ENCODE peak calls at places on chromosome 3, in nine cellular contexts. T is coronary artery, B is neural crest cell, Q is brain microvascular endothelial cell, R is OCI-LY7, N is psoas muscle, D is fibroblast of villous mesenchyme, C is sigmoid colon, S is HCT116. O is an unnamed sample.

GRCh38 chr3:11391930-11392688 is 119.9 kb downstream of the ATG7 start:
- DNase-seq in B (no peak), S (no peak), C (no peak), Q (peak; percentile 70), T (no peak), N (no peak), R (no peak), D (peak; percentile 91), O (no peak)

GRCh38 chr3:25009665-25010064 is 418.4 kb upstream of the RARB start:
- DNase-seq in R (no peak), B (no peak), Q (no peak), T (no peak), C (no peak), S (no peak), N (no peak), D (no peak), O (no peak)

GRCh38 chr3:170815340-170815739 is 54.7 kb downstream of the RPL22L1 start:
- DNase-seq in T (no peak), Q (peak; percentile 6), D (no peak), C (no peak), S (peak; percentile 29), R (no peak), B (no peak), N (no peak), O (no peak)

GRCh38 chr3:170914690-170915089 is 6.3 kb upstream of the EIF5A2 start:
- DNase-seq in N (no peak), D (peak; percentile 33), R (no peak), B (no peak), S (no peak), C (no peak), T (no peak), Q (no peak), O (no peak)

GRCh38 chr3:178063475-178063874 is 472.8 kb upstream of the KCNMB2 start:
- DNase-seq in C (no peak), T (no peak), R (no peak), Q (no peak), S (no peak), D (peak; percentile 48), N (no peak), B (no peak), O (peak; percentile 3)

GRCh38 chr3:22729981-22730380 is 473.1 kb upstream of the UBE2E2 start:
- DNase-seq in T (no peak), Q (peak; percentile 25), D (no peak), R (no peak), B (no peak), C (no peak), N (no peak), S (no peak), O (no peak)

GRCh38 chr3:170961616-170962400 is 53.4 kb upstream of the EIF5A2 start:
- DNase-seq in B (peak; percentile 8), S (peak; percentile 34), R (peak; percentile 24), D (peak; percentile 67), Q (peak; percentile 16), T (no peak), C (no peak), N (no peak), O (peak; percentile 57)

GRCh38 chr3:114650808-114651207 is 357.0 kb downstream of the TIGIT start:
- DNase-seq in S (peak; percentile 88), C (no peak), Q (no peak), N (no peak), D (no peak), R (no peak), B (no peak), T (no peak), O (no peak)

GRCh38 chr3:33645060-33645841 is 72.8 kb downstream of the CLASP2 start:
- DNase-seq in B (no peak), Q (peak; percentile 43), C (no peak), N (no peak), R (no peak), D (peak; percentile 48), T (no peak), S (no peak), O (no peak)

GRCh38 chr3:155217591-155217990 is 75.9 kb downstream of the STRIT1 start:
- DNase-seq in R (no peak), T (no peak), N (no peak), C (no peak), S (no peak), B (no peak), D (peak; percentile 73), Q (peak; percentile 7), O (no peak)

GRCh38 chr3:183937601-183938286 is 53.1 kb upstream of the PARL start:
- DNase-seq in R (no peak), D (no peak), S (no peak), T (no peak), B (no peak), C (no peak), N (no peak), Q (no peak), O (no peak)

GRCh38 chr3:184717608-184717995 is 5.7 kb upstream of the MAGEF1 start:
- DNase-seq in Q (no peak), C (no peak), S (no peak), N (no peak), D (no peak), B (no peak), T (no peak), R (no peak), O (peak; percentile 36)

GRCh38 chr3:98731720-98732238 is 31.4 kb upstream of the ST3GAL6 start:
- DNase-seq in B (no peak), R (no peak), S (no peak), C (no peak), D (no peak), T (no peak), N (no peak), Q (no peak), O (no peak)

GRCh38 chr3:114566162-114566755 is 272.4 kb downstream of the TIGIT start:
- DNase-seq in T (no peak), B (no peak), S (no peak), C (no peak), D (no peak), N (no peak), R (no peak), Q (no peak), O (no peak)

GRCh38 chr3:156725706-156726105 is 51.3 kb downstream of the TIPARP start:
- DNase-seq in B (no peak), D (no peak), N (no peak), S (no peak), C (no peak), Q (no peak), T (no peak), R (no peak), O (no peak)

GRCh38 chr3:56342475-56342874 is 125.8 kb downstream of the ERC2 start:
- DNase-seq in D (no peak), Q (no peak), B (no peak), C (no peak), N (no peak), R (no peak), S (no peak), T (no peak), O (no peak)

GRCh38 chr3:56351496-56351895 is 116.8 kb downstream of the ERC2 start:
- DNase-seq in S (no peak), T (no peak), N (no peak), R (no peak), Q (no peak), D (no peak), B (no peak), C (no peak), O (no peak)

GRCh38 chr3:56347219-56347871 is 120.9 kb downstream of the ERC2 start:
- DNase-seq in N (no peak), Q (no peak), D (peak; percentile 1), B (peak; percentile 45), S (no peak), R (peak; percentile 32), T (no peak), C (no peak), O (peak; percentile 63)
- TF ChIP-seq CTCF in N (no peak), Q (peak; percentile 52), D (peak; percentile 27), B (peak; percentile 49), S (peak; percentile 70), R (peak; percentile 78), T (no peak), C (no peak), O (peak; percentile 70)

DNA sequence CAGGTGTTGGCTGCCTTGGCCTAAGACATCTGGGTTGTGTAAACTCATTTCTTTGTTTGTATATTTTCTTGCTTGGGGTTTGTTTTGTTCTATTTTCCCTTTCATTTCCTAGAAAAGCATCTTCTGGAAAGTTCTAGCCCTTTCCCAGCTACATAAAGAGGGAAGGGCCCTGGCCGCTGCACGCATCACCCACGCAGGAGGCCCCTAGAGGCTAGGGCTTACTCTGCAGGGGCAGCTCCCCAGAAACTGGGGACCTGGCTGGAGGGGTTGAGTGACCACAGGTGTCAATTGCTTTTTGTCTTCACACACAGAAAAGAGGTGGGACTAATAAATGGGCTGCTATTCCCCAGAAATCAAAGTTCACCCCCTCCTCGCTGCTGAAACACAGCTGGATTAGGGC is 52.6 kb downstream of the PDIA5 start:
- DNase-seq in D (no peak), T (no peak), R (no peak), Q (no peak), C (no peak), S (no peak), N (no peak), B (no peak), O (no peak)
- TF ChIP-seq CTCF in D (no peak), T (no peak), R (no peak), Q (peak; percentile 3), C (no peak), S (no peak), N (no peak), B (no peak), O (no peak)

GRCh38 chr3:46258525-46258924 is 16.3 kb downstream of the CCR3 start:
- DNase-seq in T (no peak), S (no peak), R (no peak), D (no peak), Q (no peak), C (no peak), N (no peak), B (no peak), O (no peak)

GRCh38 chr3:46252980-46253379 is 10.7 kb downstream of the CCR3 start:
- DNase-seq in S (no peak), D (no peak), B (no peak), T (no peak), R (no peak), C (no peak), Q (no peak), N (no peak), O (no peak)
- TF ChIP-seq CTCF in S (no peak), D (no peak), B (no peak), T (no peak), R (no peak), C (no peak), Q (no peak), N (no peak), O (no peak)

DNA sequence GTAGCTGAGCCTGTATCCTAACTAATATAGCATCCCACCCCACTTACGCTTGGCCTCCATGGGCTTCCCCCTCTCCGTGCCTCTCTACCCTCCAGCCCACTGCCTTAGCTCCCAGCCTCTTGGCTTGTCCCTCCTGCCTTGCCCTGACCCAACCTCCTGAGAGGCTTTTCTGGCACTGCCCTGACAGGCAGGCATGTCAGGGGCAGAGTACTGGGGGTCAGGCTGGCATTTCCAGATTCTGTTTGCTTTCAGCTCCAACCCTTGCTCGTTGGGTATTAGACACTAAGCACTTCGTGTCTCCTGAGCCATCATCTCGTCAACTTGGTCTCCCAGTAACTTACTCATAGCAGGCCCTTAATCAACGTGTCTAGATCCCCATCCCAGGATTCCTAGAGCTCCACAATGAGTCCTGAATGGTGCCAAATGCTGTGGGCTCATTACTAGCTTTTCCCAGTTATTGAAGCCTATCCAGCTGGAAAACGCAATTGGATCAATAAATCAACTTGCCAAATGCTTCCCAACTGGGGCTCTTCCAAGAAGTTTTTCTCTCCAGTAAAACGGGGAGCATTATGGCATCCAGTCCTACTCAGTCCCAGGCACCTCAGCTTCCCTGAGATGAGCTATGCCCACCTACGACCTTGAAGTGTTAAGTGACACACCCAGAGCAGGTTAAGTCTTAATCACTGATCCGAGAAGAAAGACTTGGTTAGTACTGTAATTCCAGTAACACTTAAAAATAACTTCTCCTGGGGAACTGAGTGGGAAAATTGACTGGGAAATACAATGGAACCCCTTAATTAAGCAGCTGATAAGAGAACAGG is 78.5 kb upstream of the DLG1 start:
- DNase-seq in N (no peak), R (no peak), C (peak; percentile 48), B (no peak), D (no peak), T (no peak), S (no peak), Q (no peak), O (no peak)
- TF ChIP-seq CTCF in N (no peak), R (no peak), C (no peak), B (no peak), D (no peak), T (no peak), S (no peak), Q (no peak), O (no peak)